ENCODE peak calls at places on chromosomes 2 and 18, in ten cellular contexts. O, B, C, D, V, P, Q, N, F and S are unnamed samples.

GRCh38 chr2:105490204-105490603 is 91.4 kb upstream of the FHL2 start:
- DNase-seq in P (no peak), O (peak), D (no peak), N (no peak), Q (no peak), F (no peak), C (no peak), B (no peak), V (no peak), S (no peak)

GRCh38 chr2:155714983-155715382 is 617.5 kb downstream of the NR4A2 start:
- DNase-seq in F (no peak), P (no peak), N (no peak), Q (no peak), D (no peak), V (no peak), O (no peak), B (no peak), C (no peak), S (no peak)

GRCh38 chr2:89833780-89834117 is 1142.3 kb downstream of the RPIA start:
- DNase-seq in D (no peak), V (no peak), B (peak), Q (peak), C (no peak), N (peak), O (no peak), F (no peak), P (no peak), S (no peak)

GRCh38 chr2:26631815-26632214 is 9.4 kb downstream of the CIB4 start:
- DNase-seq in O (no peak), N (no peak), B (no peak), D (no peak), F (no peak), Q (no peak), P (no peak), V (no peak), C (no peak), S (no peak)

GRCh38 chr2:100655446-100655845 is 92.7 kb downstream of the PDCL3 start:
- DNase-seq in O (no peak), N (no peak), P (no peak), B (no peak), D (no peak), V (no peak), C (no peak), Q (no peak), F (no peak), S (peak)

GRCh38 chr2:202703091-202703490 is 68.3 kb downstream of the FAM117B start:
- DNase-seq in N (no peak), B (peak), F (no peak), O (no peak), Q (no peak), V (no peak), D (no peak), C (no peak), P (no peak), S (no peak)

GRCh38 chr2:231557571-231558217 is 27.4 kb upstream of the NMUR1 start:
- DNase-seq in B (peak), D (peak), Q (peak), N (peak), P (no peak), O (peak), F (peak), V (peak), C (peak), S (peak)

GRCh38 chr2:241994086-241994485 is 124.6 kb downstream of the RTP5 start:
- DNase-seq in O (no peak), N (no peak), F (no peak), V (no peak), D (no peak), B (no peak), C (peak), Q (no peak), P (no peak), S (no peak)

GRCh38 chr2:178677599-178677998 is 129.6 kb downstream of the TTN start:
- DNase-seq in N (no peak), Q (no peak), V (no peak), P (no peak), F (no peak), C (no peak), O (no peak), D (no peak), B (no peak), S (no peak)

GRCh38 chr18:41922171-41922570 is 32.9 kb upstream of the PIK3C3 start:
- DNase-seq in B (no peak), F (no peak), C (no peak), P (no peak), Q (no peak), O (no peak), V (no peak), N (no peak), D (no peak), S (no peak)

GRCh38 chr2:241870081-241870541 is 582 bp downstream of the RTP5 start:
- DNase-seq in F (no peak), C (no peak), V (no peak), B (no peak), N (no peak), P (no peak), Q (no peak), D (no peak), O (peak), S (no peak)

GRCh38 chr2:138531913-138532312 is 30.3 kb downstream of the SPOPL start:
- DNase-seq in C (no peak), D (no peak), N (peak), O (no peak), P (no peak), F (no peak), V (no peak), Q (peak), B (no peak), S (no peak)

GRCh38 chr2:216554755-216555154 is 56.1 kb downstream of the RPL37A start:
- DNase-seq in O (no peak), C (no peak), P (no peak), Q (no peak), D (no peak), N (no peak), F (no peak), V (no peak), B (no peak), S (no peak)

GRCh38 chr2:20584637-20585321 is 66.1 kb downstream of the HS1BP3 start:
- DNase-seq in O (peak), F (no peak), P (peak), Q (peak), V (peak), C (peak), B (peak), N (no peak), D (no peak), S (peak)

GRCh38 chr2:37742286-37742685 is 70.8 kb upstream of the CDC42EP3 start:
- DNase-seq in P (no peak), V (no peak), D (no peak), O (no peak), B (peak), N (no peak), F (no peak), C (no peak), Q (peak), S (no peak)

GRCh38 chr2:239824866-239825704 is 200.1 kb downstream of the NDUFA10 start:
- DNase-seq in P (peak), N (no peak), C (peak), F (no peak), O (peak), B (no peak), V (peak), Q (no peak), D (no peak), S (peak)

GRCh38 chr18:39555511-39555910 is 1989.9 kb upstream of the CELF4 start:
- DNase-seq in V (no peak), D (no peak), P (no peak), B (no peak), N (no peak), Q (no peak), F (no peak), O (no peak), C (no peak), S (no peak)

GRCh38 chr18:35128675-35129074 is 87.5 kb downstream of the MAPRE2 start:
- DNase-seq in O (no peak), V (peak), N (no peak), D (no peak), F (no peak), B (no peak), Q (no peak), C (no peak), P (no peak), S (no peak)

GRCh38 chr18:55381277-55381676 is 206.7 kb downstream of the TCF4 start:
- DNase-seq in V (no peak), P (no peak), F (no peak), Q (no peak), D (no peak), N (no peak), B (peak), O (no peak), C (no peak), S (no peak)

GRCh38 chr18:9898792-9899549 is 13.2 kb downstream of the TXNDC2 start:
- DNase-seq in P (no peak), V (peak), B (peak), F (no peak), Q (peak), C (no peak), N (peak), D (no peak), O (no peak), S (no peak)
- TF ChIP-seq POLR2A in P (no peak), V (peak), B (no peak), F (no peak), Q (no peak), C (no peak), N (no peak), D (no peak), O (no peak), S (no peak)

GRCh38 chr2:31112544-31112943 is 25.7 kb downstream of the GALNT14 start:
- DNase-seq in O (no peak), B (no peak), C (no peak), V (no peak), N (no peak), F (no peak), D (no peak), P (no peak), Q (no peak), S (no peak)
- TF ChIP-seq POLR2A in O (no peak), B (no peak), C (no peak), V (no peak), N (no peak), F (no peak), D (no peak), P (no peak), Q (no peak), S (no peak)

GRCh38 chr2:171922230-171923022 is at the start of gene HAT1:
- DNase-seq in D (peak), O (peak), V (peak), N (peak), P (peak), F (peak), Q (peak), B (peak), C (peak), S (peak)
- TF ChIP-seq POLR2A in D (peak), O (peak), V (peak), N (peak), P (peak), F (peak), Q (peak), B (peak), C (no peak), S (peak)

GRCh38 chr2:17754773-17755425 is 961 bp downstream of the GEN1 start:
- DNase-seq in P (no peak), N (peak), V (no peak), O (no peak), Q (peak), D (no peak), C (no peak), F (no peak), B (no peak), S (no peak)

GRCh38 chr2:17756629-17757028 is 2.7 kb downstream of the GEN1 start:
- DNase-seq in C (no peak), Q (peak), V (no peak), F (no peak), O (no peak), P (no peak), B (peak), D (no peak), N (no peak), S (no peak)

GRCh38 chr2:17758123-17758522 is 4.2 kb downstream of the GEN1 start:
- DNase-seq in O (no peak), F (no peak), B (no peak), Q (peak), N (peak), C (no peak), P (no peak), D (no peak), V (no peak), S (no peak)

GRCh38 chr2:17759805-17760204 is 5.9 kb downstream of the GEN1 start:
- DNase-seq in P (no peak), V (no peak), B (no peak), N (peak), Q (no peak), O (no peak), C (no peak), D (no peak), F (no peak), S (no peak)

DNA sequence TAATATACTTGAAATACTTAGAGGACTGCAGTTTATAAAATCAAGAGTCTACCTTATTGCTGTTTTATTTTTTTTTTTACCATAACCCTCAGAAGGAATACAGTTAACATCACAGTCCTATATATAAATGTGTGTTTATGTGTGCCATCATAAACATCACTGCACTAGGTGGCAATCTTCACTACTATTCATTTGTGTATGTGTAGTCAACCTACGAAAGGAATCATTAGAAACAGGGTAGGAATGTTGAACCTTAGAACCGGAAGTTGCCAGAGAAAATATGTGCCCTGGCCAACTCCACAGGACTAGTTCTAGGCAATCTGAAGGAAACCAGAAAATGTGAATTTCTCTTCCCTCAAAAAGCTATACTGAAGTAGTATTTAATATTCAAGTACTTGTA is 3.4 kb downstream of the GEN1 start:
- DNase-seq in N (no peak), Q (peak), O (no peak), C (no peak), D (no peak), V (no peak), B (peak), F (no peak), P (no peak), S (no peak)
- TF ChIP-seq POLR2A in N (no peak), Q (no peak), O (no peak), C (no peak), D (no peak), V (no peak), B (no peak), F (no peak), P (no peak), S (no peak)

GRCh38 chr2:8676191-8676914 is 5.5 kb upstream of the ID2 start:
- DNase-seq in B (peak), N (no peak), V (no peak), F (no peak), C (peak), Q (peak), D (peak), O (peak), P (peak), S (peak)
- TF ChIP-seq POLR2A in B (no peak), N (no peak), V (no peak), F (no peak), C (no peak), Q (no peak), D (peak), O (peak), P (no peak), S (peak)

DNA sequence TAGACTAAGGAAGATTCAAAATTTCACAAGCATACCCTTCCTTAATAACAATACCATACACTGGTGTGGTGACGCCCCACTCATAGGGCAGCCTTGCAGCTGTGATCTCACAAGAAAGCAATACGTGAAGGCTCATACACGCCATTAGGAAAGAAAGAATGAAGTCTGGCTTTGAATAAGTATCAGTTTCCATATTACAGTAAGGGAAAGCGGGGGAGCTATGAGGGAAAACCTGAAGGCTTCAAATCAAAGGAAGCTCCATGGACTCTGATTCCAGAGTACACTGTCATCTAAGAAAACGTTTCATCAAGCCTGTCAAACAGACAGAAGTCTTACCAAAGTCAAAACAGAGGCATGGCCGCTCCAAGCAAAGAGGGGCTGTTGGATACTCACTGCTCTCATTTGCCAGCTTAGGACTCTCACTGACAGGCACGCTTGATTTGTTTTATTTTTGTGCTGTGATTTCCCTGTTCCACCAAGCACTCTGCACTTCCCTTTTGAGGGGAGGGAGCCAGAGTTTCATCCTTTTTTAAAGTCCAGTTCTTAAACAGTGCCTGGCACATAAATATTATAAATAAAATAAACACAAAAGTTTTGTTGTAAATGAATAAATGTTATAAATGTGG is 221.3 kb downstream of the PIEZO2 start:
- DNase-seq in O (no peak), F (no peak), C (no peak), D (no peak), V (no peak), N (no peak), Q (no peak), B (peak), P (no peak), S (no peak)
- TF ChIP-seq POLR2A in O (no peak), F (no peak), C (no peak), D (no peak), V (no peak), N (no peak), Q (no peak), B (no peak), P (no peak), S (no peak)